ENCODE peak calls at places on chromosomes 2 and 18, in five cellular contexts. W is heart left ventricle, F is stomach, Z is transverse colon, G is tibial nerve. H is an unnamed sample.

GRCh38 chr2:148021059-148021985 is at the start of gene MBD5:
- DNase-seq in W (peak), F (peak), Z (peak), G (peak), H (peak)

GRCh38 chr18:50312296-50313030 is 25.0 kb upstream of the CXXC1 start:
- DNase-seq in W (no peak), F (no peak), Z (no peak), G (no peak), H (no peak)

GRCh38 chr2:184860744-184861143 is 262.4 kb downstream of the ZNF804A start:
- DNase-seq in W (no peak), F (no peak), Z (no peak), G (no peak), H (no peak)

GRCh38 chr2:185668710-185669109 is 69.9 kb upstream of the FSIP2 start:
- DNase-seq in W (no peak), F (no peak), Z (no peak), G (no peak), H (no peak)

GRCh38 chr2:61853086-61853847 is 593 bp downstream of the FAM161A start:
- DNase-seq in W (no peak), F (peak), Z (peak), G (peak), H (peak)

GRCh38 chr18:5142859-5143258 is 54.2 kb downstream of the AKAIN1 start:
- DNase-seq in W (no peak), F (no peak), Z (no peak), G (no peak), H (no peak)

GRCh38 chr18:74040459-74041332 is 106.9 kb downstream of the FBXO15 start:
- DNase-seq in W (no peak), F (peak), Z (peak), G (no peak), H (no peak)

GRCh38 chr2:71756280-71756906 is 303.0 kb downstream of the DYSF start:
- DNase-seq in W (no peak), F (no peak), Z (no peak), G (no peak), H (no peak)

GRCh38 chr18:68840554-68841263 is 42.8 kb downstream of the CCDC102B start:
- DNase-seq in W (no peak), F (no peak), Z (no peak), G (peak), H (no peak)

GRCh38 chr2:74548285-74548918 is 5.3 kb downstream of the LOXL3 start:
- DNase-seq in W (no peak), F (no peak), Z (no peak), G (no peak), H (no peak)

GRCh38 chr18:3973191-3973590 is 481.9 kb downstream of the DLGAP1 start:
- DNase-seq in W (no peak), F (no peak), Z (no peak), G (no peak), H (no peak)

GRCh38 chr18:79588131-79588635 is 91.4 kb upstream of the CTDP1 start:
- DNase-seq in W (peak), F (no peak), Z (peak), G (no peak), H (no peak)

GRCh38 chr18:26159353-26159752 is 25.7 kb downstream of the PSMA8 start:
- DNase-seq in W (no peak), F (no peak), Z (no peak), G (no peak), H (no peak)

GRCh38 chr2:66433695-66433944 is 1.3 kb upstream of the MEIS1 start:
- DNase-seq in W (no peak), F (no peak), Z (no peak), G (no peak), H (no peak)
- TF ChIP-seq POLR2A in W (no peak), F (no peak), Z (no peak), G (no peak), H (no peak)

DNA sequence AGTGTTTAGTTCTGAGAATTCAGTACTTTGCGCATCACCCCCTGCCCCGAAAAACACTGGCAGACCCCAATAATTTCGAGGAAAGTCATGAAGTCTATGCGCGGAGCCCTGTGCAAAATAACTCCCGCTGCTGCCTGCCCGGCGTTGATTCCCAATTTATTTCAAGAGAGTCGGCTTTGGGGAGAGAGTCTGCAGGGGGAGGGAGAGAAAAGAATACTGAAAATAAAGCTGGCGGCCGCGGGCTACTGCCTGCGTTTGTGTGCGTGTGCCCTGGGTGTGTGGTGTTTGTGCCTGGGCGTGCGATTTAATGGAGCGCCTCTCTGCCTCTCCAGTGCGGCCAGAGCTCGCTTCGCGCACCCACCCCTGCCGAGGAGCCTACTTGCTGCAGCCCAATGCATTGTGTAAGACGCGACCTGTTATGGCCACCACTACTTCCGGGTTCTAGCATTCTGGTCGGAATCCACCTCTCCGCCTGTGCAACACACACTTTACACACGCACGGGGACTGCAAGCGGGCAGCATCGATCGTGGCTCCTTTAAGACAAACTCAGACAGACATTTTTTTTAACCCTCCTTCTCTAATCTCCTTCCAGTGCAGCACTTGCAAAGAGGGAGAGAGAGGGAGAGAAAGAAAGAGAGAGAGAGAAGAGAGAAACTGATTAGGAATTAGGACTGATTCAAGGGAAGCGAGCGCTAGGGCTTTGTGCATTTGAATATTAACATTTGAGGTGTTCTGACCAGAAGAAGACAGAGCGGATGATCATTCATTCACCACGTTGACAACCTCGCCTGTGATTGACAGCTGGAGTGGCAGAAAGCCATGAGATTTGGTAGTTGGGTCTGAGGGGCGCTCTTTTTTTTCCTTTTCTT is at the start of gene MEIS1:
- DNase-seq in W (peak), F (peak), Z (peak), G (peak), H (peak)
- TF ChIP-seq POLR2A in W (peak), F (peak), Z (peak), G (peak), H (peak)

DNA sequence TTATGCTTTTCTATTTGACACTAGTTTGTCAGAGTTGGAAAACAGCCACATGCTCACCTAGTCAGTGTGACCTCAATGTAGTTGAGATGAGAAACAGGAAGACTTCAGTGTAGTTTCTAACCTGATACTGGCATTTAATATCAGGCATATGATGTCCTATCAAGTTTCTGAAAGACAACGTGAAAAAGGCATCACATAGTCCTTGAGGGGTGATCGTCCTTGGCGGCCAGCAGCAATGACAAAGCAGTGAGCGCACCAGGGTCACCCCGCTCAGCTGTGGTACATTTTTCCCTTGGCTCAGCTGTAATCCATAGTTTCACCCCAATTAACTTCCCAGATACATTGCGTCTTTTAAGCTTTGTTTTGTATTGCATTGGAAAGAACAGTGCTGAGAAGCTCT is 4.3 kb downstream of the HSPE1 start:
- DNase-seq in W (no peak), F (no peak), Z (no peak), G (no peak), H (no peak)
- TF ChIP-seq POLR2A in W (no peak), F (no peak), Z (no peak), G (no peak), H (no peak)

DNA sequence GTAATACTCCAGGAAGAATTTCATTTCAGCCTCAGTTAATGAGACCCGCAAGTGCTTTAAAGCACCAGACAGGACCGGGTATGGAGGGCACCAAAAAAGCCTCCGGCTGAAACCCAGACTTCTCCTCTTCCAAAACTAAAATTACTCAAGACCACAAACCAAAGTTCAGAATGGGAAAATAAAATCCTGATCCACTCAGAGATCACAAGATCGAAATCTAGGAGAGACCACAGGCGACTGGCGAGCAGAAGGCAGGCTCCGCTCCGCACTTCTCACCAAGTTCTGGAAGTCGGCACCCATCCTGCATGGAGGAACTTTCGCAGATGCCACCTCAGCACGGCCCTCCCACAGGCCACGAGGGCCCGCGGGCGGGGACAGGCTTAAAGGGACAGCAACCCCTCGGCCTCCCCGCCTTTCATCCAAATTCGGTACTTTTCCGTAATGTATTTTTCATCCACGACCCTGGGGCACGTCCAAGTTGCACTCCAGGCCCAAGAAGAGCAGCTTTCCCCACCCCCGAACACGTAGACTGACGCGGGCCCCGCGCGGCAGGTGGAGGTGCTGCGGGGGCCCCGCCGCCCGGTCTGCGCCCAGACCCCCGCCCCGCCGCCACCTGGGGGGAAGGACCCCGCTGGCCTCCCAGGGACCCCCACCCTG is 43.7 kb downstream of the HDLBP start:
- DNase-seq in W (peak), F (peak), Z (peak), G (peak), H (peak)
- TF ChIP-seq POLR2A in W (no peak), F (no peak), Z (no peak), G (peak), H (peak)

DNA sequence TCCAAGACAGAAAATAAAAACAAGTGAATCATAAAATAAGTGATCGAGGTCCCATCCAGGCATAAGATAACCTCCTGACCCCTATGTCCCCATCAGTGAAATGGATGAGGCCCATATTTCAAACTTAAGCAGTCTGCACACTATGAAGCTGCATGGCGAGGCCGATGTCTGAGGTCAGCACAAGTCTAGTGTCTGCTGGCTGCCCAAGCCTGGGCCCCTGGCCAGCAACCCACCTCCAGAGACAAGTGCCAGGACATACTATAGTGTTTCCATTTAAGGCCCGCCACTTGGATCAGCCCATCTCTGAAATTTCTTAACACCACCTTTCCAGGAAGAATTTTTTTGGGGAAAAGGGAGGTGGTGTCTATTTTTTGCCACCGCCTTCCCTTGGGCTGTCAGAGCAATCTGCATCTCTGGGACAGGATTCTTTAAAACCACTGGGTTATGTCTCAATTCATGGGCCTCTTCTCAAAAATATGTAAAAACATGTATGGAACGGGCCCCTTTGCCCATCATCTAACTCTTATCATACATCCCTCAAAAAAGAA is 1.8 kb downstream of the ACVR1 start:
- DNase-seq in W (peak), F (no peak), Z (no peak), G (no peak), H (no peak)
- TF ChIP-seq POLR2A in W (no peak), F (no peak), Z (no peak), G (no peak), H (no peak)